ENCODE peak calls at places on chromosomes 1 and 21, in six cellular contexts. H is B cell, R is GDM1, A is T-cell, G is HT1080, S is mucosa of descending colon. K is an unnamed sample.
A peak's percentile ranks its signal among the peaks of the same experiment; 100 is the strongest.

GRCh38 chr1:207676153-207676552 is 31.2 kb downstream of the CR1L start:
- DNase-seq in A (no peak), G (no peak), H (no peak), S (no peak), R (no peak), K (no peak)

GRCh38 chr21:27047331-27048314 is 80.7 kb upstream of the ADAMTS5 start:
- DNase-seq in G (peak; percentile 11), A (no peak), H (no peak), R (no peak), S (no peak), K (peak; percentile 63)

GRCh38 chr1:94481473-94481933 is 60.1 kb downstream of the F3 start:
- DNase-seq in R (peak; percentile 44), S (peak; percentile 45), A (peak; percentile 8), G (peak; percentile 75), H (peak; percentile 35), K (peak; percentile 78)

GRCh38 chr1:15788624-15789301 is 18.7 kb downstream of the UQCRHL start:
- DNase-seq in A (no peak), R (no peak), G (peak; percentile 76), S (no peak), H (no peak), K (peak; percentile 80)

GRCh38 chr21:41604583-41605041 is 96.7 kb upstream of the TMPRSS2 start:
- DNase-seq in H (no peak), G (peak; percentile 28), R (no peak), A (no peak), S (no peak), K (peak; percentile 39)

GRCh38 chr1:165383067-165383466 is 26.6 kb upstream of the LMX1A start:
- DNase-seq in H (no peak), G (peak; percentile 11), S (no peak), A (no peak), R (no peak), K (peak; percentile 19)

GRCh38 chr1:182783068-182783467 is 6.5 kb upstream of the NPL start:
- DNase-seq in H (no peak), G (no peak), S (no peak), A (no peak), R (no peak), K (peak; percentile 22)

GRCh38 chr1:162861101-162861500 is at the start of gene CCDC190:
- DNase-seq in H (no peak), R (no peak), A (no peak), G (no peak), S (no peak), K (no peak)

GRCh38 chr1:40661678-40662077 is 3.8 kb downstream of the RIMS3 start:
- DNase-seq in A (no peak), H (no peak), G (no peak), R (no peak), S (no peak), K (no peak)

GRCh38 chr1:56099766-56100165 is 479.6 kb downstream of the PLPP3 start:
- DNase-seq in H (no peak), A (no peak), G (no peak), S (no peak), R (no peak), K (no peak)

GRCh38 chr1:175701590-175701989 is 41.8 kb downstream of the TNR start:
- DNase-seq in A (no peak), H (no peak), S (no peak), G (no peak), R (no peak), K (no peak)

GRCh38 chr1:197268012-197268411 is at the start of gene CRB1:
- DNase-seq in S (no peak), A (no peak), G (no peak), H (no peak), R (no peak), K (peak; percentile 25)

GRCh38 chr1:223129229-223129851 is 13.7 kb downstream of the TLR5 start:
- DNase-seq in R (no peak), H (peak; percentile 79), S (peak; percentile 75), A (peak; percentile 56), G (no peak), K (peak; percentile 36)

GRCh38 chr1:6635910-6636760 is 11.5 kb downstream of the THAP3 start:
- DNase-seq in A (no peak), R (no peak), H (no peak), G (no peak), S (no peak), K (no peak)

GRCh38 chr1:197674286-197674685 is 101.0 kb downstream of the DENND1B start:
- DNase-seq in R (no peak), A (no peak), S (no peak), H (no peak), G (no peak), K (no peak)

GRCh38 chr1:53657256-53657805 is 81.6 kb downstream of the GLIS1 start:
- DNase-seq in G (no peak), S (no peak), H (no peak), R (peak; percentile 24), A (no peak), K (no peak)

GRCh38 chr21:45130324-45130774 is 56.0 kb downstream of the ADARB1 start:
- DNase-seq in H (no peak), S (no peak), A (no peak), G (peak; percentile 77), R (no peak), K (peak; percentile 86)

GRCh38 chr1:228062812-228063211 is 19.7 kb upstream of the ARF1 start:
- DNase-seq in A (no peak), S (no peak), H (no peak), G (no peak), R (no peak), K (no peak)

GRCh38 chr1:109482796-109483638 is 688 bp upstream of the ATXN7L2 start:
- DNase-seq in S (peak; percentile 39), G (no peak), R (no peak), A (peak; percentile 41), H (peak; percentile 66), K (peak; percentile 27)

GRCh38 chr1:3683197-3683596 is 30.9 kb downstream of the TP73 start:
- DNase-seq in R (no peak), S (no peak), H (no peak), A (no peak), G (no peak), K (no peak)

GRCh38 chr1:164660415-164661174 is 101.6 kb downstream of the PBX1 start:
- DNase-seq in R (peak; percentile 51), H (no peak), G (peak; percentile 34), S (peak; percentile 38), A (no peak), K (peak; percentile 30)

GRCh38 chr1:145977486-145978476 is 13.3 kb downstream of the POLR3GL start:
- DNase-seq in G (peak; percentile 83), R (peak; percentile 77), H (peak; percentile 76), S (peak; percentile 86), A (peak; percentile 74), K (peak; percentile 87)

GRCh38 chr21:33968082-33968997 is 52.7 kb upstream of the ATP5PO start:
- DNase-seq in G (peak; percentile 80), R (no peak), H (no peak), A (no peak), S (peak; percentile 48), K (peak; percentile 83)

GRCh38 chr1:46527474-46528296 is 23.8 kb downstream of the KNCN start:
- DNase-seq in S (peak; percentile 91), A (peak; percentile 69), H (peak; percentile 80), G (peak; percentile 71), R (peak; percentile 29), K (peak; percentile 80)

GRCh38 chr1:30955448-30956015 is 47.0 kb upstream of the SDC3 start:
- DNase-seq in S (no peak), H (no peak), R (no peak), G (no peak), A (no peak), K (peak; percentile 31)

GRCh38 chr21:28473530-28474225 is 519.0 kb downstream of the LTN1 start:
- DNase-seq in G (no peak), R (no peak), H (no peak), S (no peak), A (no peak), K (no peak)

GRCh38 chr1:31640179-31640578 is 4.5 kb downstream of the PEF1 start:
- DNase-seq in G (no peak), R (no peak), H (no peak), S (no peak), A (no peak), K (no peak)

GRCh38 chr21:44078411-44078981 is 28.7 kb upstream of the PWP2 start:
- DNase-seq in S (no peak), H (no peak), R (no peak), G (no peak), A (no peak), K (no peak)

GRCh38 chr1:107530543-107530942 is 389.7 kb downstream of the NTNG1 start:
- DNase-seq in A (no peak), R (no peak), H (no peak), S (no peak), G (peak; percentile 25), K (no peak)

GRCh38 chr1:243525085-243525487 is 269.2 kb downstream of the SDCCAG8 start:
- DNase-seq in A (no peak), H (no peak), S (no peak), R (no peak), G (peak; percentile 93), K (peak; percentile 84)

GRCh38 chr1:48823161-48823560 is 46.5 kb upstream of the BEND5 start:
- DNase-seq in A (no peak), G (no peak), R (no peak), S (peak; percentile 40), H (no peak), K (no peak)

GRCh38 chr1:34908369-34908768 is 21.1 kb downstream of the DLGAP3 start:
- DNase-seq in R (no peak), H (no peak), G (no peak), A (no peak), S (no peak), K (no peak)

GRCh38 chr1:203126866-203127671 is 457 bp upstream of the ADORA1 start:
- DNase-seq in S (no peak), H (no peak), G (no peak), A (no peak), R (no peak), K (peak; percentile 15)

GRCh38 chr1:204705888-204706837 is 20.6 kb upstream of the LRRN2 start:
- DNase-seq in G (no peak), R (no peak), A (no peak), S (no peak), H (no peak), K (no peak)

GRCh38 chr21:32807717-32808380 is 36.3 kb upstream of the PAXBP1 start:
- DNase-seq in R (no peak), G (peak; percentile 58), A (no peak), S (no peak), H (no peak), K (no peak)